ENCODE peak calls at places on chromosomes 11 and 22, in four cellular contexts. E, J, I and G are unnamed samples.

GRCh38 chr11:3200388-3201111 is 18.1 kb downstream of the MRGPRG start:
- DNase-seq in E (no peak), I (no peak), J (no peak), G (no peak)

GRCh38 chr11:107882095-107882820 is 23.7 kb upstream of the SLC35F2 start:
- DNase-seq in E (no peak), I (no peak), J (no peak), G (no peak)

GRCh38 chr22:38989461-38989860 is 7.3 kb downstream of the APOBEC3B start:
- DNase-seq in J (no peak), I (no peak), E (no peak), G (no peak)

GRCh38 chr22:28021116-28021997 is 102.3 kb upstream of the PITPNB start:
- DNase-seq in E (no peak), J (no peak), I (no peak), G (no peak)

GRCh38 chr22:24758164-24758799 is 16.2 kb downstream of the PIWIL3 start:
- DNase-seq in J (peak), E (peak), I (peak), G (peak)

GRCh38 chr11:83720675-83721074 is 434.5 kb upstream of the CCDC90B start:
- DNase-seq in J (no peak), I (no peak), E (no peak), G (no peak)

GRCh38 chr22:48315415-48316244 is 1512.0 kb downstream of the BRD1 start:
- DNase-seq in J (no peak), E (no peak), I (no peak), G (no peak)

GRCh38 chr11:58880166-58880565 is 35.7 kb upstream of the GLYATL2 start:
- DNase-seq in J (no peak), I (no peak), E (no peak), G (no peak)

GRCh38 chr11:13965337-13965736 is 2.8 kb downstream of the SPON1 start:
- DNase-seq in I (no peak), J (peak), E (no peak), G (no peak)

GRCh38 chr11:126482586-126483108 is 127.2 kb downstream of the ST3GAL4 start:
- DNase-seq in E (no peak), J (no peak), I (no peak), G (no peak)

GRCh38 chr22:46588279-46589140 is 31.7 kb upstream of the GRAMD4 start:
- DNase-seq in J (peak), I (no peak), E (no peak), G (no peak)

DNA sequence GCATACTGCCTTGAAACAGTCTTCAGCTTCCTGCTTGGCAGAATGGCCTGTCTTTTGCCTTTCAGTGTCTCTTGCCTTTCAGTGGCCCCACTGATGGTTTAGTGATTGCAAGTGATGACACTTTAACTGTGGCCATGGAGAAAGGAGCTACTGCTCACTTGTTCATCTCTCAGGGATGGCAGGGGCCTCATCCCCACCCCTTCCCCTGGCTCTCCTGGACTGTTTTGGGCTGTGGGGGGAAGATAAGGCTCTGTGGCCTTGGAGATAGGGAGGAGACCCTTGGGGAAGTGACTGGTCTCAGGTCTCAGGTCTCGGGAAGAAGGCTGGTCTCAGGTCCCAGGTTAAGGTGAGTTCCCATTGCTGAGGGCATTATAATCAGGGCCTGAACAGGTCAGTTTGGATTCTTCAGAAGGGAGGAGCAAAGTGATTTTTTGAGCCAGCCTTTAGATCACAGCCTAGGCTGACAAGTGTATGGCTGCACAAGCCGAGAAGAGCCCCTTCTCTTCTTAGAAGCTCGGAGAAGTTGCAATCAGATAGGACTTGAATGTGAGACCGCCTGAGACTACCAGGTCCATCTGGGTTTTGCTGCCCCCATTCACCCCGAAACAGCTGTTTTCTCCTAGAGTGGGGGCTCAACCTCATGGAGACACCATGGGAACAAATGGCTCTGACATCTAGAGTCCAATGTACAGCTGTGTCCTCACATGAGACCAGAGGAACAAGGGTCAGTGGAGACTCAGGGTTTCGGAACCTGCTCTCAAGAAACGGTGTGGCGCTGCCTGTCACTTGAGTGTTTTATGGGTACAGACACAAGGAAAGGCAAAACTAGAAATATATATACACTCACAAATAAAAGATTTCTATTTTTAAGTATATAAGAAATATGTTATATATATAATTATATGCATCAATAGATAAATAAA is 15.9 kb upstream of the P2RY2 start:
- DNase-seq in E (no peak), J (no peak), I (no peak), G (no peak)
- H3K27ac ChIP-seq in E (no peak), J (no peak), I (no peak), G (no peak)

DNA sequence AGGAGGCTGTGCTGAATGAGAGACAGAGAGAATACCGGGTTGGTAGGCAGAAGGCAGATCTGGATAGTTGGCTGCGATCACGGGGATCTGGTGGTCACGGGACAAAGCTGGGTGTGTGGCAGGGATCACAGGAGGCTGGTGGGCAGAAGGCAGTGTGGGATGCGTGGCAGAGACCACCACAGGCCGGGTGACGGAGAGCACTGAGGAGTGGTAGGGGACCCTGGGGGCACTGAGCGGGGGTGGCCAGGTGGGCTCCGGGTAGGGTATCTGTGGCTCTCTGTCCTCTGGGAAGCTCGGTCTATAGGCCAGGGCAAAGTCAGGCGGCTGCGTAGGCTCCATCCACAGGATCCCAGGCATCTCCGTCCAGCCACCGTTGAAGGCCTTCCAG is 1.4 kb downstream of the CD248 start:
- DNase-seq in I (no peak), J (no peak), E (no peak), G (no peak)
- H3K4me3 ChIP-seq in I (no peak), J (no peak), E (peak), G (no peak)

DNA sequence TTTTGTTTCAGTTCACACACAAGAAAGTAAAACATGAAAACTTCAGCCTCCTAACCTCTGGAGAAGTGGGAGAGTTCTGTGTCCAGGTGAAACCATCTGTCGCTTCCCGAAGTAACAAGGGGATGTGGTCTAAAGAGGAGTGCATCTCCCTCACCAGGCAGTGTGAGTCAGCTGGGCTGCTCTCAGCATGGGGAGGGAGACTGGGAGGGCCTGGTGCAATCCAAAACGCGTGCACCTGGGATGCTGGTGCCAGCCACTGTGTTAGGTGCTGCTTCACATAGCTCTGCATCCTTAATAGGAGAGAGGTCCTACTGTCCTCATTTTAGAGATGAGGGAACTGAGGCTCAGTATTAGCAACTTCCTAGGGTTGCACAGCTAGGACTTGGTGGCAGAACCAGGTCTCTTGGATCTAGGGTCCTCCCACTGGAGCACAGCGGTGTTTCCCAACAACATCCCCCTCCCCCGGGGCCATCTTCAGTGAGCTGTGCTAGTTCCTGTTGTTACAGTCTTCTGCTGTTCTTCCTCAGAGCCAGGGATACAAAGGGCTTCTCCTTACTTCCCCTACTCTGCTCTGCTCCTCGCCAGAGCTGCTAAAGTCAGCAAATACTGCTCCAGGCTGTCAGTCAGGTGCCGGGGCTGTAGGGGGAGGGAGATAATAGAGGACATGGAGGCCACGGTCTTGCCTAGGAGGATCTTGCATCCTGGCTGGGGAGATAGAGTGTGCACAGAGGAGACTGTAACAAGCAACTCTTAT is 8.0 kb downstream of the IL10RA start:
- DNase-seq in E (no peak), I (peak), J (no peak), G (no peak)
- H3K27ac ChIP-seq in E (no peak), I (no peak), J (no peak), G (no peak)

GRCh38 chr11:44950036-44950624 is 553 bp downstream of the TP53I11 start:
- DNase-seq in J (peak), E (no peak), I (no peak), G (no peak)
- H3K4me3 ChIP-seq in J (peak), E (peak), I (peak), G (no peak)

GRCh38 chr22:37608477-37609239 is at the start of gene GGA1:
- DNase-seq in J (peak), I (peak), E (peak), G (peak)

GRCh38 chr22:37609240-37610152 is 862 bp downstream of the GGA1 start:
- DNase-seq in E (peak), J (no peak), I (no peak), G (peak)

GRCh38 chr22:37604875-37605274 is 3.8 kb upstream of the GGA1 start:
- DNase-seq in I (no peak), J (no peak), E (no peak), G (peak)

GRCh38 chr22:37607912-37608476 is 640 bp upstream of the GGA1 start:
- DNase-seq in J (no peak), E (no peak), I (no peak), G (no peak)

DNA sequence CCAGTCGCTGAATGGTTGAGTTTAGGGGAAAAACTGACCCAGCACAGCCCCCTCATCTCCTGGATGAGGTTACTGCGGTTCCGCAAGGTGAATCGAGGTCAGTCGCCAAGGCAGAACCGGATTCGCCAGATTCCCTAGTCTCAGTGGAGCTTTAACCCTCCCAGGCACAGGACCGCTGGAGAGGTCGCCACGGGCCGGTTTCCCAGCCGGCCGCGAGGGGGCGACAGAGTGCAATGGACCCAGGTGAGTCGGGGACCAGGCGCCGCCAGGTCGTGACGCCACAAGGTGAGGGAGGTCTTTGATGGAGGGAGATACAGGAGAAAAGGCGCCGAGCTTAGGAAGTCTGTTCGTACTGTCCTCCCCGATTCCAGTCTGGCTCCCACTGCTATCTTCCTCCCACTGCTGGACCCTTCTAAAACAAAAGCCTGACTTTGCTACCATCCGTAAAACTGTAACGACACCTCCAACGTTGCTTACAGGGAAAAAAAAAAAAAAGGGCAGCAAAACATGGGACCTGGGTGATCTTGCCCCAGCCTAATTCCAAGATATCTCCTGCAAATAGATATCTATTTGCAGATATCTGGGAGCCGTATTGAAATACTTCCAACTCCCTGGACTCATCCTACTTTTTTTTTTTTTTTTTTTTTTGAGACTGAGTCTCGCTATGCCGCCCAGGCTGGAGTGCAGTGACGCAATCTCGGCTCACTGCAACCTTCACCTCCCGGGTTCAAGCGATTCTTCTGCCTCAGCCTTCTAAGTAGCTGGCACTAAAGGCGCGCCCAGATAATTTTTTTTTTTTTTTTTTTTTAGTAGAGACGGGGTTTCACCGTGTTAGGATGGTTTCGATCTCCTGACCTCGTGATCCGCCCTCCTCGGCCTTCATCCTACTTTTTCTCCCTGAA is 1.4 kb upstream of the GGA1 start:
- DNase-seq in I (peak), E (peak), J (peak), G (peak)
- H3K27ac ChIP-seq in I (peak), E (peak), J (peak), G (no peak)

DNA sequence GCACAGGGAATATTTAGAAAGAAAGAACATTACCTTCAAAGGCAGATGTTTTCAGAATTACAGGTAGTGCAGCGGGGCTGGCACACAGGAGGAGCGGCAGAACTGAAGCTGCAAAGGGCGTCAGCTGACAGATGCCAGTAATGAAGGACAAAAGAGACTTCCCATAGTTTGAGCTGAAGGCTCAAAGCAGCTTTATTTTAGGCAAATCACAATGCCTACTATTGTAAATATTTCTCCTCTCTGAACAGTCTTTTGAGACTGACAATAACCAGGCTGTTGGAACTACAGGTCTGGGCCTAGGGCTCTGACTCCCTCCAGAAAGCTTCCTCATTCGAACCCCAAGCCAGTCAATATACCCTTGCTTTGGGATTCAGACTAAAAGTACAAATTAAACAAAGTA is 256.9 kb upstream of the NARS2 start:
- DNase-seq in E (no peak), J (no peak), I (no peak), G (no peak)
- H3K4me3 ChIP-seq in E (no peak), J (no peak), I (no peak), G (no peak)

DNA sequence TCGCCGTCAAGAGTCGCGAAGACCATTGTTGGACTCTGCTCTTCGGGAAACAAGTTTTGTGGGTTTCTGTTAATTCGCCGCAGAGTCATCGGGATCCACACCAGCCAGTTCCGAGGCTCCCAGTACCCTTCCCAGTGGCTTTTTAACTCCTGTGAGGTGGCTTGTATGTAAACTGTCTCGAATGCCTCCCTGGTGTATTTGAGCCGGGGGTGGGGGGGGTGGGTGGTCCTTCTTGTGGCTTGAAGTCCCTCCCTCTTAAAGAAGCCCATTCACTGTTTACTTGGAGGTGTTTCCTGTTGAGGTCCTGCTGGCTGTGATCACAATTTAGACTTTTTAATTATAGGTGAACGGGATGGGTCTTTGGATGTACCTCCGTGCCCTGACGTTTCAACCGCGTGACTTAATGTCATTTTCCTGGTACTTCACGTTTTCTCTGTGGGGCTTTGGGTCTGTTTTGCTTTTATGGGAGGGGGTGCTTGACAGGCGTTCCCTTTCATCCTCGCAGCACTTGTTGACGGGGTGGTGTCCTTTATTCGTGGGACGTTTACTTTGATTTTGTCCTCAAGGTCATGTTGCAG is 821 bp downstream of the PPP6R3 start:
- DNase-seq in I (peak), J (peak), E (peak), G (peak)
- H3K27ac ChIP-seq in I (peak), J (peak), E (peak), G (peak)

GRCh38 chr11:76382209-76382608 is 1.1 kb downstream of the GVQW3 start:
- DNase-seq in J (no peak), E (no peak), I (no peak), G (no peak)
- H3K4me3 ChIP-seq in J (peak), E (peak), I (no peak), G (peak)

GRCh38 chr11:115153731-115154354 is 350.4 kb downstream of the CADM1 start:
- DNase-seq in E (no peak), J (no peak), I (no peak), G (no peak)
- H3K27ac ChIP-seq in E (no peak), J (no peak), I (no peak), G (no peak)